ENCODE peak calls at places on chromosomes 7 and 10, in four cellular contexts. L is stimulated activated naive B cell treated with anti-CD40 and anti-IgM and Interleukin-4, amounts not matched to agents 10 μg/mL and 1 μg/mL and 100 μg/mL, for 72 hours; G is nephron progenitor cell; V is GM12864. M is an unnamed sample.

GRCh38 chr7:40965016-40965415 is 737.9 kb downstream of the INHBA start:
- DNase-seq in V (no peak), L (no peak), G (no peak), M (no peak)

GRCh38 chr10:22911889-22912762 is 15.7 kb upstream of the ARMC3 start:
- DNase-seq in L (no peak), G (no peak), V (no peak), M (no peak)

GRCh38 chr10:28293238-28294168 is 9.4 kb downstream of the MPP7 start:
- DNase-seq in L (no peak), G (no peak), V (no peak), M (no peak)

GRCh38 chr10:18594574-18595156 is 56.7 kb downstream of the NSUN6 start:
- DNase-seq in V (no peak), L (no peak), G (peak), M (peak)

GRCh38 chr7:43135129-43135528 is 22.7 kb downstream of the HECW1 start:
- DNase-seq in G (no peak), L (no peak), V (no peak), M (no peak)

GRCh38 chr7:142939226-142939910 is at the start of gene LLCFC1:
- DNase-seq in L (no peak), V (no peak), G (no peak), M (no peak)

GRCh38 chr10:132339276-132339675 is 7.3 kb downstream of the LRRC27 start:
- DNase-seq in V (no peak), L (no peak), G (no peak), M (no peak)

GRCh38 chr10:14466256-14466655 is 135.5 kb upstream of the FRMD4A start:
- DNase-seq in L (no peak), G (no peak), V (no peak), M (no peak)

GRCh38 chr7:45092100-45092930 is 3.5 kb upstream of the NACAD start:
- DNase-seq in L (no peak), G (no peak), V (no peak), M (no peak)

GRCh38 chr7:134357486-134357885 is 40.8 kb upstream of the SLC35B4 start:
- DNase-seq in G (no peak), V (no peak), L (no peak), M (no peak)

GRCh38 chr7:44045226-44046014 is 918 bp downstream of the DBNL start:
- DNase-seq in V (no peak), L (no peak), G (no peak), M (no peak)

GRCh38 chr7:137934941-137935848 is 66.7 kb downstream of the CREB3L2 start:
- DNase-seq in V (peak), G (no peak), L (no peak), M (no peak)

GRCh38 chr10:75042292-75042974 is 69.0 kb upstream of the SAMD8 start:
- DNase-seq in G (no peak), L (no peak), V (no peak), M (no peak)

GRCh38 chr7:153452661-153453060 is 599.5 kb upstream of the DPP6 start:
- DNase-seq in G (no peak), V (no peak), L (no peak), M (no peak)

GRCh38 chr10:124206616-124207015 is 113.2 kb upstream of the CHST15 start:
- DNase-seq in V (no peak), G (no peak), L (no peak), M (no peak)

GRCh38 chr7:75983471-75984129 is 10.8 kb downstream of the TMEM120A start:
- DNase-seq in V (no peak), L (no peak), G (no peak), M (no peak)

GRCh38 chr7:66281678-66282593 is 76.8 kb downstream of the TPST1 start:
- DNase-seq in V (no peak), L (no peak), G (no peak), M (no peak)

GRCh38 chr7:89666436-89666835 is 487.8 kb upstream of the STEAP1 start:
- DNase-seq in L (no peak), V (no peak), G (no peak), M (no peak)

GRCh38 chr7:103466814-103467213 is 20.8 kb upstream of the SLC26A5 start:
- DNase-seq in L (no peak), V (no peak), G (no peak), M (no peak)

GRCh38 chr7:94492601-94493000 is 17.0 kb upstream of the CASD1 start:
- DNase-seq in L (no peak), V (peak), G (no peak), M (no peak)

M was measured in left colon.